ENCODE peak calls at places on chromosomes 11 and 22, in six cellular contexts. One of them, this sample, is unnamed.

GRCh38 chr22:20283674-20284066 is 15.6 kb upstream of the RTN4R start:
- DNase-seq in neuronal stem cell: no peak
- DNase-seq in PC-3: no peak
- DNase-seq in OCI-LY7: no peak
- DNase-seq in A549: no peak
- DNase-seq in H1: no peak
- DNase-seq in this sample: peak; percentile 53

GRCh38 chr22:45083659-45084305 is 74.0 kb upstream of the PHF21B start:
- DNase-seq in neuronal stem cell: no peak
- DNase-seq in PC-3: peak; percentile 76
- DNase-seq in OCI-LY7: no peak
- DNase-seq in A549: no peak
- DNase-seq in H1: no peak
- DNase-seq in this sample: no peak

GRCh38 chr11:59173080-59173963 is 1.4 kb downstream of the DTX4 start:
- DNase-seq in neuronal stem cell: no peak
- DNase-seq in PC-3: no peak
- DNase-seq in OCI-LY7: no peak
- DNase-seq in A549: no peak
- DNase-seq in H1: peak; percentile 69
- DNase-seq in this sample: peak; percentile 90

GRCh38 chr11:117836077-117836960 is 11.8 kb upstream of the FXYD2 start:
- DNase-seq in neuronal stem cell: no peak
- DNase-seq in PC-3: no peak
- DNase-seq in OCI-LY7: no peak
- DNase-seq in A549: no peak
- DNase-seq in H1: no peak
- DNase-seq in this sample: no peak

GRCh38 chr11:123526918-123527317 is 96.8 kb downstream of the GRAMD1B start:
- DNase-seq in neuronal stem cell: no peak
- DNase-seq in PC-3: no peak
- DNase-seq in OCI-LY7: no peak
- DNase-seq in A549: no peak
- DNase-seq in H1: no peak
- DNase-seq in this sample: no peak

GRCh38 chr22:35335468-35335867 is 35.8 kb downstream of the TOM1 start:
- DNase-seq in neuronal stem cell: no peak
- DNase-seq in PC-3: no peak
- DNase-seq in OCI-LY7: no peak
- DNase-seq in A549: no peak
- DNase-seq in H1: no peak
- DNase-seq in this sample: no peak

GRCh38 chr22:19287889-19288288 is 3.6 kb downstream of the CLTCL1 start:
- DNase-seq in neuronal stem cell: no peak
- DNase-seq in PC-3: peak; percentile 44
- DNase-seq in OCI-LY7: no peak
- DNase-seq in A549: no peak
- DNase-seq in H1: no peak
- DNase-seq in this sample: no peak

GRCh38 chr11:98531576-98531975 is 489.2 kb upstream of the CNTN5 start:
- DNase-seq in neuronal stem cell: no peak
- DNase-seq in PC-3: no peak
- DNase-seq in OCI-LY7: no peak
- DNase-seq in A549: no peak
- DNase-seq in H1: no peak
- DNase-seq in this sample: peak; percentile 4

GRCh38 chr11:94139421-94139820 is 10.8 kb downstream of the PANX1 start:
- DNase-seq in neuronal stem cell: peak; percentile 56
- DNase-seq in PC-3: no peak
- DNase-seq in OCI-LY7: no peak
- DNase-seq in A549: no peak
- DNase-seq in H1: no peak
- DNase-seq in this sample: peak; percentile 84

GRCh38 chr11:61041755-61042518 is 60.4 kb upstream of the CD5 start:
- DNase-seq in neuronal stem cell: peak; percentile 35
- DNase-seq in PC-3: peak; percentile 52
- DNase-seq in OCI-LY7: peak; percentile 76
- DNase-seq in A549: no peak
- DNase-seq in H1: no peak
- DNase-seq in this sample: peak; percentile 77

GRCh38 chr22:41280065-41280464 is 5.9 kb downstream of the RANGAP1 start:
- DNase-seq in neuronal stem cell: no peak
- DNase-seq in PC-3: no peak
- DNase-seq in OCI-LY7: no peak
- DNase-seq in A549: no peak
- DNase-seq in H1: no peak
- DNase-seq in this sample: no peak

GRCh38 chr22:36287881-36288515 is 35.1 kb downstream of the APOL1 start:
- DNase-seq in neuronal stem cell: no peak
- DNase-seq in PC-3: no peak
- DNase-seq in OCI-LY7: no peak
- DNase-seq in A549: no peak
- DNase-seq in H1: no peak
- DNase-seq in this sample: no peak

GRCh38 chr22:27133951-27134664 is 476.7 kb downstream of the MIAT start:
- DNase-seq in neuronal stem cell: no peak
- DNase-seq in PC-3: peak; percentile 43
- DNase-seq in OCI-LY7: no peak
- DNase-seq in A549: peak; percentile 71
- DNase-seq in H1: no peak
- DNase-seq in this sample: no peak

DNA sequence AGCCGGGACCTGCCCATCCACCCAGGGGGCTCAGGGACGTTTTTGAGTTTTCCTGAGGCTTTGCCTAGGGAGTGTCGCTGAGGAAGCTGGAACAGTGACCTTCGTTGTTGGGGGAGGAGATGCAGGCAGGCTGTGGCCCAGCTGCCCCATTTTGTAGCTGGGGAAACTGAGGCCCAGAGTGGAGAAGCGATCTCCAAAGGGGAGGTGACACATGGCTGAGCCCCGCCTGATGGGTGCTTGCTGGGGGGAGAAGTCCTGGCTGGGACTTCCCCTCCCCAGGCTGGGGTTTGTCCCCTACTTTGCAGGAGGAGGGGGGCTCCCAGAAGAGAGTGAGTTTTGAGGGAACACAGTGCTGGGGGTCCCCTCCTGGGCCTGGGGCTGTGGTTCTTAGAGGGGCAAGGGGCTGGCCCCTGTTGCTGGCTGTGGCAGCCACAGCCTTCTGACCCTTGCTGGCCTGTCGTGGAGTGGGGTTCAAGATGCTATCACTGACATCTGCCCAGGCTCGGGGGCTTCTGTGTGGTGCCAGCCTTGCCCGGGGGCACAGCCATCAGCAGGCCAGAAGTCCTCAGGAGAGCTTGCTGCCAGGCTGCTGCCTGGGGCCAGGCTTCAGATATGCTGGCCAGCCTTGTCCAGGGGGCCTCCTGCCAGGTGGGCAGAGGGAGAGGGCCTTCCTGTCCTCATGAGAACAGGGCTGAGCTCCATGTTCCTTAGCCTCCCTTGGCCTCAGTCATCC is 21.4 kb downstream of the KCNQ1 start:
- DNase-seq in neuronal stem cell: no peak
- DNase-seq in PC-3: no peak
- DNase-seq in OCI-LY7: no peak
- DNase-seq in A549: no peak
- DNase-seq in H1: no peak
- DNase-seq in this sample: no peak
- H3K27ac ChIP-seq in neuronal stem cell: no peak overlapping the region
- H3K27ac ChIP-seq in PC-3: no peak overlapping the region
- H3K27ac ChIP-seq in OCI-LY7: no peak overlapping the region
- H3K27ac ChIP-seq in A549: no peak overlapping the region
- H3K27ac ChIP-seq in H1: no peak overlapping the region
- H3K27ac ChIP-seq in this sample: no peak overlapping the region

DNA sequence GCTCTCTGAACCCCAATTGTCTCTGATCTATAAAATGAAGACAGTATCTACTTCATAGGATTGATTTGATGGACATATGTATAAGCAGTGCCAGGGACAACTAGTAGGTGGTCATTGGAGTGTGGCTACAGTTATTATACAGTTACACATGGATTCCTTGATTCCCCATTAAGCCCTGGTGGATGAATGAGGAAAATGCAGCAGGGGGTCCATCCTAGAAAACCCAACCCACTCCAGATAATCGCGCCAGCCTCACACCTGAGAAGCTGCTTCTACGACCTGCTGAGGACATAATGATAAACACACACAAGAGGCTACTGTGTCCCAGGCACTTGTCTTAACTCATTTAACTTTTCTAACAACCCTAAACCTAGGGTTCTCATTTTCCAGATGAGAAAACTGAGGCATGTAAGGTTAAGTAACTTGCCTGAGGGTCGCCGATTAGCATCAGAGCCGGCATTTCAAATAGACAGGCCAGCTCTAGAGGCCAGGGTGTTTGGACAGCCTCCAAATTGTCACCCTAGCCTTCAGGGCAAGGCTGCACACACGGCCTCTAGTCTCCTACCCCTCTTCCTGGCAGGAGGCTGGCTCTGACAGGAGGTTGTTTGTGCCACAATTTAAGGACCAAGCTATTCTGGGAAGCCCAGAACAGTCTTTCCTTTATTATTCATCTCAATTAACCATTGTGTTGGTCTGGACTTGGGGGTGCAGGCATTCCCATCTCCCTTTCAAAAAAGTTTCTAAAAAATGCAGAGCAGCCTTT is 3.8 kb upstream of the C11orf91 start:
- DNase-seq in neuronal stem cell: no peak
- DNase-seq in PC-3: no peak
- DNase-seq in OCI-LY7: no peak
- DNase-seq in A549: no peak
- DNase-seq in H1: no peak
- DNase-seq in this sample: no peak
- H3K4me1 ChIP-seq in neuronal stem cell: peaks cover 8% of the 10 kb centered on the region
- H3K4me1 ChIP-seq in PC-3: peaks cover 92% of the 10 kb centered on the region
- H3K4me1 ChIP-seq in OCI-LY7: peaks cover 7% of the 10 kb centered on the region
- H3K4me1 ChIP-seq in A549: peaks cover 87% of the 10 kb centered on the region
- H3K4me1 ChIP-seq in H1: peaks cover 7% of the 10 kb centered on the region
- H3K4me1 ChIP-seq in this sample: peaks cover 6% of the 10 kb centered on the region

DNA sequence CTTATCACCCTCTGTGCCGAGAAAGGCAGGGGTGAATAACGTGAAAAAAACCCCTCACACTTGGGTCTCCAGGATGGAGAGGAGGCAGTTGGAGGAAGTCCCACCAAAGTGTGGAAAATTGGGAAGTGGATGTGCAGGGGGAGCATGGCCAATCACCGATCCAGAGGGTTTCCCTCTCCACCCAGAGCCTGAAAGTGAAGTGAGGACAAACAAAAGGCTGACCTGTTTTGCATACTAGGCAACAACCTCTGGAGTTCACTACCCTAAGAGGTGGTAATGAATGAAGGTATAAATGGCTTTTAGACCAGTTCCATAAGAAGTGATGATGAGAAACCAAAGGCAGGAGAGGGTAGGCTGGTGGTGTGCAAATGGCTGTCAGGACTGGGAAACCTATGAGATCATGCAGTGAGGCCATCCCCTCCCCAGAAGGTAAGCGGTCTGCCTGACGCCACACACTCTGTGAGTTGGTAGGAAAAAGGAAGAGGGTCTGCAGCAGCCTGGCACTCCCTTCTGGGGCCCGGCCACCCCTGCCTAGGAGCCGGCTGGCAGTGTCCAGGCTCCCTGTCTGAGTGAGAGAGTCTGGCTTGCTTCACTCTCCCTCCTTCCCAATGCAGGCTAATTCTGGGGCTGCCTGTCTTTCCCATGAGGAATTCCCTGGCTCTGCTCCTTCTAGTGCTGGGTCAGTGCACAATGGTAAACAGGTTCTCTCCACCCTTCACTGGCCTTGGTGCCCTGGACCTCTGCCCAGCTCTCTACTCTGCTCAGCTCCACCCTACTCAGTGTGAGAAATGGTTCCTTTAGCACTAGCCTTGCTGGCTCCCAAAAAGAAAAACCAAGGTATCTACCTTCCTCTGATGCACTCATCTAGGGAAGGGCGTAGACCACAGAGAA is 15.6 kb downstream of the TBC1D10A start:
- DNase-seq in neuronal stem cell: no peak
- DNase-seq in PC-3: peak; percentile 58
- DNase-seq in OCI-LY7: no peak
- DNase-seq in A549: no peak
- DNase-seq in H1: no peak
- DNase-seq in this sample: no peak
- H3K4me2 ChIP-seq in neuronal stem cell: no peak overlapping the region
- H3K4me2 ChIP-seq in PC-3: peak overlapping the region; percentile 76
- H3K4me2 ChIP-seq in OCI-LY7: peak overlapping the region; percentile 33
- H3K4me2 ChIP-seq in A549: peak overlapping the region; percentile 36
- H3K4me2 ChIP-seq in H1: no peak overlapping the region
- H3K4me2 ChIP-seq in this sample: no peak overlapping the region

DNA sequence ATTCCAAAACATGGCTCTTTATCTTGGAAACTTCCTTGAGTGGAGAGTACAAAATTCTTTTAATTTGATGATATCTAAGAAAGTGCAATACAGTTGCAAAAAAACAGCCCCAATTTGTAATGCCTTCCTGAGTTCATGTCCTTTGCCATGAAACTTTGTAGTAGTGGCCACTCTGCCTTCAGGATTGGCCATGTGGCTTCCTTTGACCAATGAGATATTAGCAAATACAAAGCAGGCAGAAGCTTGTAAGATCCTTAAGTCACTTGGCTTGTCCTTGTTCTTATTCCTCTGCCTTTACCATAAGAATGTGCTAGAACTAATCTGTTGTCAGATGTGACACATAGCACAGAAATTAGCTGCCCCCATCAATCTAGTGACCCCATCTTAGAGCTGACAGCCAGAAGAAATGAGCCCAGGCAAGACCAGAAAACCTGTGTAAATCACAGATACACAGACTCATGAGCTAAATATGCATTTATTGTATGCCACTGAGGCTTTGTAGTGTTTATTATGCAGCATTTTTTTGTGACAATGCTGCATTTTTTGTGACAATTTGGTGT is 29.8 kb upstream of the BLID start:
- DNase-seq in neuronal stem cell: no peak
- DNase-seq in PC-3: no peak
- DNase-seq in OCI-LY7: no peak
- DNase-seq in A549: no peak
- DNase-seq in H1: no peak
- DNase-seq in this sample: no peak
- H3K27ac ChIP-seq in neuronal stem cell: no peak overlapping the region
- H3K27ac ChIP-seq in PC-3: peak overlapping the region; percentile 99
- H3K27ac ChIP-seq in OCI-LY7: no peak overlapping the region
- H3K27ac ChIP-seq in A549: no peak overlapping the region
- H3K27ac ChIP-seq in H1: no peak overlapping the region
- H3K27ac ChIP-seq in this sample: no peak overlapping the region

This sample was measured in neural progenitor cell.